ENCODE peak calls at places on chromosomes 3 and 15, in five cellular contexts. H is CD4-positive, alpha-beta T cell; E is left cardiac atrium; J is stimulated activated CD4-positive, alpha-beta T cell treated with anti-CD3 and anti-CD28 coated beads, Interleukin-4, amount 100 ng/mL, for 1 hour; D is epithelial cell of prostate. C is an unnamed sample.

GRCh38 chr3:161177996-161178395 is 43.1 kb upstream of the NMD3 start:
- DNase-seq in H (no peak), E (no peak), J (no peak), D (no peak), C (no peak)

GRCh38 chr3:72177075-72178050 is 392.4 kb upstream of the PROK2 start:
- DNase-seq in H (no peak), E (peak), J (peak), D (no peak), C (peak)

GRCh38 chr15:68598171-68599152 is 19.7 kb downstream of the CORO2B start:
- DNase-seq in H (no peak), E (peak), J (no peak), D (no peak), C (no peak)

GRCh38 chr3:194521514-194522260 is 34.9 kb upstream of the ATP13A3 start:
- DNase-seq in H (no peak), E (no peak), J (no peak), D (no peak), C (no peak)

GRCh38 chr3:133935843-133936825 is 40.5 kb upstream of the RAB6B start:
- DNase-seq in H (no peak), E (no peak), J (no peak), D (no peak), C (no peak)

GRCh38 chr15:60703196-60703933 is 224.4 kb upstream of the ICE2 start:
- DNase-seq in H (no peak), E (no peak), J (no peak), D (no peak), C (no peak)

GRCh38 chr15:72609862-72610261 is 44.6 kb upstream of the GOLGA6B start:
- DNase-seq in H (no peak), E (no peak), J (no peak), D (no peak), C (no peak)

GRCh38 chr15:76903251-76903681 is 1.9 kb downstream of the SCAPER start:
- DNase-seq in H (no peak), E (no peak), J (no peak), D (no peak), C (no peak)

GRCh38 chr3:11323827-11324226 is 51.6 kb downstream of the ATG7 start:
- DNase-seq in H (no peak), E (no peak), J (no peak), D (no peak), C (no peak)

GRCh38 chr3:22296641-22297040 is 545.6 kb upstream of the ZNF385D start:
- DNase-seq in H (no peak), E (no peak), J (no peak), D (no peak), C (no peak)

GRCh38 chr3:23748398-23749110 is 57.2 kb upstream of the UBE2E1 start:
- DNase-seq in H (no peak), E (no peak), J (no peak), D (no peak), C (no peak)

GRCh38 chr3:197800379-197800778 is 9.3 kb downstream of the LRCH3 start:
- DNase-seq in H (no peak), E (no peak), J (no peak), D (no peak), C (no peak)

GRCh38 chr15:48358229-48358641 is 27.0 kb downstream of the DUT start:
- DNase-seq in H (no peak), E (no peak), J (no peak), D (no peak), C (no peak)